ENCODE peak calls at places on chromosomes 3 and 15, in six cellular contexts. One of them, this sample, is unnamed.

GRCh38 chr3:107664614-107665013 is 141.9 kb downstream of the BBX start:
- ATAC-seq in CD4-positive, CD25-positive, alpha-beta regulatory T cell: no peak
- ATAC-seq in foreskin keratinocyte: no peak
- ATAC-seq in upper lobe of right lung: no peak
- ATAC-seq in HepG2: no peak
- ATAC-seq in psoas muscle: no peak
- ATAC-seq in this sample: no peak

GRCh38 chr3:4820296-4821121 is 158.7 kb upstream of the BHLHE40 start:
- ATAC-seq in CD4-positive, CD25-positive, alpha-beta regulatory T cell: no peak
- ATAC-seq in foreskin keratinocyte: no peak
- ATAC-seq in upper lobe of right lung: peak; percentile 18
- ATAC-seq in HepG2: no peak
- ATAC-seq in psoas muscle: no peak
- ATAC-seq in this sample: no peak

GRCh38 chr15:48654799-48655198 is 9.3 kb upstream of the FBN1 start:
- ATAC-seq in CD4-positive, CD25-positive, alpha-beta regulatory T cell: no peak
- ATAC-seq in foreskin keratinocyte: no peak
- ATAC-seq in upper lobe of right lung: no peak
- ATAC-seq in HepG2: no peak
- ATAC-seq in psoas muscle: no peak
- ATAC-seq in this sample: peak; percentile 29

GRCh38 chr3:69842789-69843188 is 103.5 kb downstream of the MITF start:
- ATAC-seq in CD4-positive, CD25-positive, alpha-beta regulatory T cell: no peak
- ATAC-seq in foreskin keratinocyte: no peak
- ATAC-seq in upper lobe of right lung: no peak
- ATAC-seq in HepG2: no peak
- ATAC-seq in psoas muscle: no peak
- ATAC-seq in this sample: no peak

GRCh38 chr15:35630570-35630969 is 84.6 kb upstream of the DPH6 start:
- ATAC-seq in CD4-positive, CD25-positive, alpha-beta regulatory T cell: no peak
- ATAC-seq in foreskin keratinocyte: no peak
- ATAC-seq in upper lobe of right lung: peak; percentile 86
- ATAC-seq in HepG2: peak; percentile 68
- ATAC-seq in psoas muscle: peak; percentile 85
- ATAC-seq in this sample: peak; percentile 74

GRCh38 chr15:83372434-83372873 is 74.7 kb upstream of the SH3GL3 start:
- ATAC-seq in CD4-positive, CD25-positive, alpha-beta regulatory T cell: no peak
- ATAC-seq in foreskin keratinocyte: peak; percentile 41
- ATAC-seq in upper lobe of right lung: peak; percentile 26
- ATAC-seq in HepG2: no peak
- ATAC-seq in psoas muscle: no peak
- ATAC-seq in this sample: no peak

GRCh38 chr15:100595964-100596363 is 6.0 kb downstream of the LINS1 start:
- ATAC-seq in CD4-positive, CD25-positive, alpha-beta regulatory T cell: no peak
- ATAC-seq in foreskin keratinocyte: peak; percentile 31
- ATAC-seq in upper lobe of right lung: no peak
- ATAC-seq in HepG2: no peak
- ATAC-seq in psoas muscle: no peak
- ATAC-seq in this sample: no peak

GRCh38 chr15:92124669-92125068 is 269.0 kb upstream of the ST8SIA2 start:
- ATAC-seq in CD4-positive, CD25-positive, alpha-beta regulatory T cell: no peak
- ATAC-seq in foreskin keratinocyte: no peak
- ATAC-seq in upper lobe of right lung: no peak
- ATAC-seq in HepG2: no peak
- ATAC-seq in psoas muscle: no peak
- ATAC-seq in this sample: no peak

GRCh38 chr3:39202094-39202493 is 9.7 kb upstream of the XIRP1 start:
- ATAC-seq in CD4-positive, CD25-positive, alpha-beta regulatory T cell: no peak
- ATAC-seq in foreskin keratinocyte: no peak
- ATAC-seq in upper lobe of right lung: no peak
- ATAC-seq in HepG2: peak; percentile 77
- ATAC-seq in psoas muscle: no peak
- ATAC-seq in this sample: no peak

GRCh38 chr3:52848617-52849016 is 13.8 kb upstream of the MUSTN1 start:
- ATAC-seq in CD4-positive, CD25-positive, alpha-beta regulatory T cell: no peak
- ATAC-seq in foreskin keratinocyte: peak; percentile 48
- ATAC-seq in upper lobe of right lung: no peak
- ATAC-seq in HepG2: no peak
- ATAC-seq in psoas muscle: peak; percentile 88
- ATAC-seq in this sample: peak; percentile 77
- H3K27ac ChIP-seq in CD4-positive, CD25-positive, alpha-beta regulatory T cell: no peak overlapping the region
- H3K27ac ChIP-seq in foreskin keratinocyte: no peak overlapping the region
- H3K27ac ChIP-seq in upper lobe of right lung: no peak overlapping the region
- H3K27ac ChIP-seq in HepG2: no peak overlapping the region
- H3K27ac ChIP-seq in psoas muscle: peak overlapping the region; percentile 97
- H3K27ac ChIP-seq in this sample: peak overlapping the region; percentile 64

DNA sequence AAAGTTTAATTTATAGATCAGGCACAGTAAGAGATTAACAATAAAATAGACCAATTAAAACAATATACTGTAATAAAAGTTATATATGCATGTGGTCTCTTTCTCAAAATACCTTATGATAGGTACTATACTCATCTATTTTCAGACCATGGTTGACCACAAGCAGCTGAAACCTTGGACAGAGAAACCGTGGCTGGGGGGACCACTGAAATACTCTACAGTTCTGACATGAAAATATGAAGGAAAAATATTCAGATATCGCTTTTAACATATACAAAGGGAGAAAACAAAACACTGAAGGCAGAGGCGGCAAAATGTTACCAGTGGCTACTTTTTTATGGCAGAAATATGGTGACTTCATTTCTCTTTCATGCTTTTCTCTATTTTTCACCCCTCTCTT is 114.0 kb downstream of the PDZRN3 start:
- ATAC-seq in CD4-positive, CD25-positive, alpha-beta regulatory T cell: no peak
- ATAC-seq in foreskin keratinocyte: no peak
- ATAC-seq in upper lobe of right lung: no peak
- ATAC-seq in HepG2: no peak
- ATAC-seq in psoas muscle: no peak
- ATAC-seq in this sample: no peak
- H3K27ac ChIP-seq in CD4-positive, CD25-positive, alpha-beta regulatory T cell: no peak overlapping the region
- H3K27ac ChIP-seq in foreskin keratinocyte: no peak overlapping the region
- H3K27ac ChIP-seq in upper lobe of right lung: no peak overlapping the region
- H3K27ac ChIP-seq in HepG2: no peak overlapping the region
- H3K27ac ChIP-seq in psoas muscle: peak overlapping the region; percentile 70
- H3K27ac ChIP-seq in this sample: peak overlapping the region; percentile 89

GRCh38 chr3:119557192-119557873 is 2.1 kb downstream of the CD80 start:
- ATAC-seq in CD4-positive, CD25-positive, alpha-beta regulatory T cell: no peak
- ATAC-seq in foreskin keratinocyte: no peak
- ATAC-seq in upper lobe of right lung: no peak
- ATAC-seq in HepG2: no peak
- ATAC-seq in psoas muscle: no peak
- ATAC-seq in this sample: no peak

GRCh38 chr3:119558528-119559339 is 680 bp downstream of the CD80 start:
- ATAC-seq in CD4-positive, CD25-positive, alpha-beta regulatory T cell: no peak
- ATAC-seq in foreskin keratinocyte: no peak
- ATAC-seq in upper lobe of right lung: no peak
- ATAC-seq in HepG2: no peak
- ATAC-seq in psoas muscle: no peak
- ATAC-seq in this sample: no peak

GRCh38 chr3:119557874-119558264 is 1.5 kb downstream of the CD80 start:
- ATAC-seq in CD4-positive, CD25-positive, alpha-beta regulatory T cell: no peak
- ATAC-seq in foreskin keratinocyte: no peak
- ATAC-seq in upper lobe of right lung: no peak
- ATAC-seq in HepG2: no peak
- ATAC-seq in psoas muscle: no peak
- ATAC-seq in this sample: no peak

GRCh38 chr3:119555309-119555735 is 4.1 kb downstream of the CD80 start:
- ATAC-seq in CD4-positive, CD25-positive, alpha-beta regulatory T cell: no peak
- ATAC-seq in foreskin keratinocyte: no peak
- ATAC-seq in upper lobe of right lung: peak; percentile 75
- ATAC-seq in HepG2: no peak
- ATAC-seq in psoas muscle: no peak
- ATAC-seq in this sample: no peak

GRCh38 chr3:119555929-119556328 is 3.5 kb downstream of the CD80 start:
- ATAC-seq in CD4-positive, CD25-positive, alpha-beta regulatory T cell: no peak
- ATAC-seq in foreskin keratinocyte: no peak
- ATAC-seq in upper lobe of right lung: no peak
- ATAC-seq in HepG2: no peak
- ATAC-seq in psoas muscle: no peak
- ATAC-seq in this sample: no peak
- H3K27ac ChIP-seq in CD4-positive, CD25-positive, alpha-beta regulatory T cell: no peak overlapping the region
- H3K27ac ChIP-seq in foreskin keratinocyte: no peak overlapping the region
- H3K27ac ChIP-seq in upper lobe of right lung: no peak overlapping the region
- H3K27ac ChIP-seq in HepG2: no peak overlapping the region
- H3K27ac ChIP-seq in psoas muscle: no peak overlapping the region
- H3K27ac ChIP-seq in this sample: no peak overlapping the region

GRCh38 chr15:80711886-80712285 is 16.8 kb downstream of the ABHD17C start:
- ATAC-seq in CD4-positive, CD25-positive, alpha-beta regulatory T cell: no peak
- ATAC-seq in foreskin keratinocyte: no peak
- ATAC-seq in upper lobe of right lung: no peak
- ATAC-seq in HepG2: no peak
- ATAC-seq in psoas muscle: no peak
- ATAC-seq in this sample: no peak

GRCh38 chr15:80706161-80706560 is 11.1 kb downstream of the ABHD17C start:
- ATAC-seq in CD4-positive, CD25-positive, alpha-beta regulatory T cell: no peak
- ATAC-seq in foreskin keratinocyte: no peak
- ATAC-seq in upper lobe of right lung: no peak
- ATAC-seq in HepG2: no peak
- ATAC-seq in psoas muscle: no peak
- ATAC-seq in this sample: no peak

GRCh38 chr15:80712956-80713355 is 17.8 kb downstream of the ABHD17C start:
- ATAC-seq in CD4-positive, CD25-positive, alpha-beta regulatory T cell: no peak
- ATAC-seq in foreskin keratinocyte: no peak
- ATAC-seq in upper lobe of right lung: no peak
- ATAC-seq in HepG2: no peak
- ATAC-seq in psoas muscle: no peak
- ATAC-seq in this sample: no peak

GRCh38 chr15:80709542-80709941 is 14.4 kb downstream of the ABHD17C start:
- ATAC-seq in CD4-positive, CD25-positive, alpha-beta regulatory T cell: no peak
- ATAC-seq in foreskin keratinocyte: peak; percentile 92
- ATAC-seq in upper lobe of right lung: peak; percentile 96
- ATAC-seq in HepG2: no peak
- ATAC-seq in psoas muscle: no peak
- ATAC-seq in this sample: no peak

GRCh38 chr15:80710635-80711553 is 15.8 kb downstream of the ABHD17C start:
- ATAC-seq in CD4-positive, CD25-positive, alpha-beta regulatory T cell: no peak
- ATAC-seq in foreskin keratinocyte: peak; percentile 75
- ATAC-seq in upper lobe of right lung: no peak
- ATAC-seq in HepG2: no peak
- ATAC-seq in psoas muscle: no peak
- ATAC-seq in this sample: no peak
- H3K27ac ChIP-seq in CD4-positive, CD25-positive, alpha-beta regulatory T cell: no peak overlapping the region
- H3K27ac ChIP-seq in foreskin keratinocyte: no peak overlapping the region
- H3K27ac ChIP-seq in upper lobe of right lung: no peak overlapping the region
- H3K27ac ChIP-seq in HepG2: no peak overlapping the region
- H3K27ac ChIP-seq in psoas muscle: no peak overlapping the region
- H3K27ac ChIP-seq in this sample: no peak overlapping the region

DNA sequence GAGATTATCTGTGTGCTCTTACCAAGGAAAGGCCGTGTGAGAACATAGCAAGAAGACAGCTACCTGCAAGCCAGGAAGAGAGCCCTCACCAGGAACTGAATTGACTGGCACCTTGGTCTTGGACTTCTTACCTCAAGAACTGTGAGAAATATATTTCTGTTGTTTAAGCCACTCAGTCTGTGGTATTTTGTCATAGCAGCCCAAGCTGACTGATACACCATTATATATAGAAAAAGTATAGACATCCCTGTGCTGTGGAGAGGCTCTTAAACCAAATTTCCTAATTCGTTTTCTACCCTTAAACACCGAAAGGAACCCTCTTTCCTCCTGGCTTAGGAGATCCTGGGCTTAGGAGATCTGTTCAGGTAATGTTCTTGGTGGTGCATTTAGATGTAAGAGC is 44.8 kb downstream of the CGNL1 start:
- ATAC-seq in CD4-positive, CD25-positive, alpha-beta regulatory T cell: no peak
- ATAC-seq in foreskin keratinocyte: no peak
- ATAC-seq in upper lobe of right lung: no peak
- ATAC-seq in HepG2: no peak
- ATAC-seq in psoas muscle: no peak
- ATAC-seq in this sample: no peak
- H3K27ac ChIP-seq in CD4-positive, CD25-positive, alpha-beta regulatory T cell: no peak overlapping the region
- H3K27ac ChIP-seq in foreskin keratinocyte: no peak overlapping the region
- H3K27ac ChIP-seq in upper lobe of right lung: peak overlapping the region; percentile 3
- H3K27ac ChIP-seq in HepG2: no peak overlapping the region
- H3K27ac ChIP-seq in psoas muscle: no peak overlapping the region
- H3K27ac ChIP-seq in this sample: no peak overlapping the region

DNA sequence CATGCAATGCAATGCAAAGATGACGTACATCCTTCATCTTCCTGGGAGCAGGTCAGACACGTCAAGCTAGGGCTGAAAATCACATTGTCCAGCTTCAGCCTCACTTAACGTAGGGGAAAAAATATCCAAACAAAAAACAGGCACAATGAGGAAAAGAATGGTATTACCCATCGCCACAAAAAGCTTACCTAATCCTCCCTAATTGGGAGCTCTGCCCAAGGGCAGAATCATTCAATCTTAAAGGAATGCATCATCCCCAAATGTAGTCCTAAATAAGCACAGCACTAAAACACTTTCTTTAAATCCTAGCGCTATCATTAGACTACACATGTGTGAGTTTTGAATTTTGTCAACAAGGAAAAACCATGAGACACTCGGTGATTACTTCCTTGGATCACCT is 87.6 kb downstream of the ADAMTS9 start:
- ATAC-seq in CD4-positive, CD25-positive, alpha-beta regulatory T cell: no peak
- ATAC-seq in foreskin keratinocyte: no peak
- ATAC-seq in upper lobe of right lung: no peak
- ATAC-seq in HepG2: no peak
- ATAC-seq in psoas muscle: no peak
- ATAC-seq in this sample: no peak
- H3K27ac ChIP-seq in CD4-positive, CD25-positive, alpha-beta regulatory T cell: no peak overlapping the region
- H3K27ac ChIP-seq in foreskin keratinocyte: no peak overlapping the region
- H3K27ac ChIP-seq in upper lobe of right lung: no peak overlapping the region
- H3K27ac ChIP-seq in HepG2: no peak overlapping the region
- H3K27ac ChIP-seq in psoas muscle: no peak overlapping the region
- H3K27ac ChIP-seq in this sample: no peak overlapping the region

DNA sequence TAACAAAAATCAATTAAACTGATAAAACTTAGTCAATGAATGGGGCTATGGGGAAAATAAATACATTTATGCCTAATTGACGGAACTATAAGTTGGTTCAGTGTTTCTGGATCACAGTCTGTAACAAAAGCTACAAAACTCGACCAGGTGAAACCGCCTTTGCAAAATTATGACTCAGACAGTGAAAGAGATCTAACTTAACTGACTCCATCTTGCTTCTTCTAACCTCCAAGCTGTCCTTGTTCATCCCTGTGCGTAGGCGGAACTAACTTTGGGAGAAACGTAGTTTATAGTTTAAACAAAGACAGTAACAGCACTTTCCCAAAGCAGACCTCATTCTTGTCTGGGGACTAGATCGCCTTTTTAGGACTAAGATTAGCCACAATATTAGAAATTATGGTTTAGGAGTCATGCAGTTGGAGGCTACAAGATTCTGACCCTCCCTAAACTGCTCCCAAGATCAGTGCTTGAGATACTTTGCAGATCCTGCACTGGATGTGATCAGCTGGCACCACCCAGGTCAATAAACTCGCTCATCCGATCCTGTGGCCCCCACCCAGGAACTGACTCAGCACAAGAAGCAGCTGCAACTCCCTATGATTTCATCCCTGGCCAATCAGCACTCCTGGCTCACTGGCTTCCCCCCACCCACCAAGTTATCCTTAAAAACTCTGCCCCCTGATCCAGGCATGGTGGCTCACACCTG is 7.2 kb upstream of the MFGE8 start:
- ATAC-seq in CD4-positive, CD25-positive, alpha-beta regulatory T cell: no peak
- ATAC-seq in foreskin keratinocyte: peak; percentile 50
- ATAC-seq in upper lobe of right lung: no peak
- ATAC-seq in HepG2: no peak
- ATAC-seq in psoas muscle: no peak
- ATAC-seq in this sample: no peak
- H3K27ac ChIP-seq in CD4-positive, CD25-positive, alpha-beta regulatory T cell: no peak overlapping the region
- H3K27ac ChIP-seq in foreskin keratinocyte: peak overlapping the region; percentile 88
- H3K27ac ChIP-seq in upper lobe of right lung: no peak overlapping the region
- H3K27ac ChIP-seq in HepG2: no peak overlapping the region
- H3K27ac ChIP-seq in psoas muscle: no peak overlapping the region
- H3K27ac ChIP-seq in this sample: no peak overlapping the region